ENCODE peak calls at places on chromosomes 2 and 18, in eight cellular contexts. A is GM12865, G is colonic mucosa, S is OCI-LY7, T is prostate gland, P is lung, I is AG10803, C is esophagus squamous epithelium. Z is an unnamed sample.

GRCh38 chr18:79598885-79599175 is 80.8 kb upstream of the CTDP1 start:
- DNase-seq in P (no peak), C (no peak), I (no peak), T (no peak), S (no peak), A (no peak), G (no peak), Z (no peak)

GRCh38 chr2:194327196-194327888 is 1329.7 kb upstream of the SLC39A10 start:
- DNase-seq in S (no peak), T (no peak), C (no peak), G (no peak), A (no peak), P (no peak), I (no peak), Z (no peak)

GRCh38 chr18:77063256-77063655 is 69.3 kb downstream of the MBP start:
- DNase-seq in I (no peak), G (peak; percentile 64), A (peak; percentile 92), P (no peak), C (no peak), S (peak; percentile 67), T (no peak), Z (peak; percentile 82)

GRCh38 chr2:224126001-224126400 is 86.9 kb upstream of the SERPINE2 start:
- DNase-seq in G (no peak), C (no peak), T (no peak), S (no peak), I (peak; percentile 55), A (no peak), P (no peak), Z (no peak)

GRCh38 chr2:170573660-170574059 is 141.5 kb upstream of the SP5 start:
- DNase-seq in S (no peak), A (no peak), G (no peak), T (no peak), I (no peak), P (no peak), C (no peak), Z (no peak)

GRCh38 chr2:10534514-10535250 is 86.6 kb upstream of the ODC1 start:
- DNase-seq in G (no peak), C (no peak), P (no peak), T (no peak), A (no peak), I (no peak), S (no peak), Z (no peak)

GRCh38 chr2:219228026-219228744 is 1.3 kb downstream of the ATG9A start:
- DNase-seq in C (no peak), A (no peak), S (no peak), P (no peak), I (no peak), T (no peak), G (no peak), Z (no peak)

GRCh38 chr2:75292826-75293225 is 93.5 kb upstream of the TACR1 start:
- DNase-seq in P (no peak), C (no peak), S (no peak), A (no peak), T (no peak), I (peak; percentile 43), G (no peak), Z (no peak)

GRCh38 chr18:54280206-54280550 is 10.9 kb downstream of the POLI start:
- DNase-seq in G (no peak), A (no peak), I (no peak), C (no peak), T (no peak), S (no peak), P (no peak), Z (no peak)

GRCh38 chr2:239549711-239550265 is 149.0 kb upstream of the HDAC4 start:
- DNase-seq in G (no peak), C (no peak), P (no peak), T (no peak), S (no peak), I (no peak), A (no peak), Z (no peak)

GRCh38 chr2:74482801-74483674 is at the start of the genes CCDC142 and TTC31:
- DNase-seq in I (peak; percentile 93), T (peak; percentile 96), A (peak; percentile 96), S (peak; percentile 95), G (peak; percentile 97), C (peak; percentile 86), P (peak; percentile 97), Z (peak; percentile 84)

GRCh38 chr2:54457326-54458023 is 1.3 kb downstream of the SPTBN1 start:
- DNase-seq in C (no peak), I (no peak), A (no peak), P (no peak), G (no peak), S (peak; percentile 43), T (no peak), Z (no peak)

GRCh38 chr2:96828436-96828835 is 12.4 kb downstream of the CNNM3 start:
- DNase-seq in I (no peak), P (no peak), C (no peak), A (no peak), S (no peak), T (no peak), G (no peak), Z (no peak)

GRCh38 chr2:207015901-207016300 is 76.6 kb downstream of the CPO start:
- DNase-seq in G (no peak), A (no peak), C (no peak), P (no peak), S (no peak), I (peak; percentile 18), T (no peak), Z (no peak)

GRCh38 chr2:215367647-215368492 is 56.0 kb downstream of the ATIC start:
- DNase-seq in S (no peak), A (no peak), C (no peak), T (no peak), P (no peak), I (peak; percentile 77), G (no peak), Z (no peak)

GRCh38 chr2:235521844-235522243 is 28.0 kb downstream of the AGAP1 start:
- DNase-seq in C (no peak), A (no peak), G (no peak), I (peak; percentile 53), S (no peak), P (no peak), T (no peak), Z (no peak)

GRCh38 chr2:134359367-134360081 is 105.7 kb downstream of the MGAT5 start:
- DNase-seq in I (no peak), S (no peak), G (peak; percentile 68), T (no peak), P (peak; percentile 58), A (no peak), C (no peak), Z (no peak)

GRCh38 chr2:203225423-203226039 is 13.3 kb upstream of the CYP20A1 start:
- DNase-seq in C (no peak), G (no peak), P (no peak), S (peak; percentile 45), I (peak; percentile 4), T (no peak), A (peak; percentile 42), Z (no peak)

GRCh38 chr2:239309398-239310245 is 91.2 kb downstream of the HDAC4 start:
- DNase-seq in T (no peak), I (no peak), P (no peak), A (no peak), S (no peak), C (no peak), G (no peak), Z (no peak)

GRCh38 chr2:128449226-128450061 is 130.8 kb upstream of the HS6ST1 start:
- DNase-seq in G (peak; percentile 15), I (no peak), S (no peak), C (no peak), A (no peak), T (no peak), P (peak; percentile 27), Z (no peak)

GRCh38 chr18:21741511-21742322 is 1.1 kb downstream of the MIB1 start:
- DNase-seq in G (peak; percentile 27), P (no peak), C (no peak), A (peak; percentile 45), T (peak; percentile 16), I (peak; percentile 21), S (peak; percentile 47), Z (no peak)

DNA sequence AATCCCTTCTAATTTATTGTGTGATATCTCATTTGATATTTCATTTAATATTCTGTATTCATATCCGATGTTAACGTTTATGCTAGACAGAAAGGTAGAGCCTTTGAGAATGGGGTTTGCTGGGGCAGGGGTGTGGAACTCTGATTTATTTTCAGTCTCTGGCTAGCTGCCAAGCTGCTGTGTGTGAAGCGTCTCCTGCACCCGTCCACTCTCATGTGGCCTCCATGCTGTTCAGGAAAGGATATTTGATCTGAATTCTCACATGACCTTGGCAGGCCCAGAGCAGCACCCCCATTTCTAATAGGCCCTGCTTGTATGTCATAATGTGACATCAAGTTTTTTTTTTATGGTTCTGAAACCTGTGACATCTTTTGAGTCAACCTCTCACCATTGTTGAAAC is 1.6 kb downstream of the IL1R1 start:
- DNase-seq in G (no peak), A (no peak), P (no peak), I (peak; percentile 24), S (no peak), T (peak; percentile 49), C (no peak), Z (no peak)
- H3K4me3 ChIP-seq in G (peak overlapping the region; percentile 63), A (no peak overlapping the region), P (peak overlapping the region; percentile 67), I (peak overlapping the region; percentile 92), S (no peak overlapping the region), T (peak overlapping the region; percentile 67), C (peak overlapping the region; percentile 87), Z (no peak overlapping the region)

GRCh38 chr2:197804758-197805597 is 585 bp downstream of the PLCL1 start:
- DNase-seq in S (peak; percentile 7), A (peak; percentile 24), T (no peak), G (peak; percentile 29), P (no peak), C (no peak), I (peak; percentile 20), Z (no peak)
- TF ChIP-seq CTCF in S (peak; percentile 19), A (peak; percentile 11), T (no peak), G (no peak), P (no peak), C (no peak), I (no peak), Z (peak; percentile 6)

GRCh38 chr2:227310756-227311110 is 14.3 kb upstream of the MFF start:
- DNase-seq in P (no peak), S (no peak), G (no peak), A (no peak), C (no peak), T (no peak), I (no peak), Z (no peak)

GRCh38 chr2:227312579-227312978 is 12.5 kb upstream of the MFF start:
- DNase-seq in T (no peak), I (no peak), C (no peak), P (no peak), S (no peak), G (no peak), A (no peak), Z (no peak)

GRCh38 chr2:227313310-227313709 is 11.7 kb upstream of the MFF start:
- DNase-seq in T (no peak), G (no peak), S (no peak), C (no peak), I (no peak), P (no peak), A (no peak), Z (no peak)

GRCh38 chr2:227311861-227312506 is 13.1 kb upstream of the MFF start:
- DNase-seq in C (no peak), A (no peak), P (no peak), T (no peak), S (no peak), I (no peak), G (no peak), Z (no peak)

GRCh38 chr2:227308784-227309183 is 16.3 kb upstream of the MFF start:
- DNase-seq in C (no peak), G (no peak), P (no peak), A (peak; percentile 61), I (peak; percentile 42), T (no peak), S (no peak), Z (no peak)
- H3K4me3 ChIP-seq in C (no peak overlapping the region), G (no peak overlapping the region), P (no peak overlapping the region), A (no peak overlapping the region), I (no peak overlapping the region), T (no peak overlapping the region), S (no peak overlapping the region), Z (no peak overlapping the region)

GRCh38 chr2:168687314-168687713 is 115.1 kb upstream of the NOSTRIN start:
- DNase-seq in G (no peak), P (no peak), S (peak; percentile 4), A (peak; percentile 23), I (peak; percentile 42), C (no peak), T (no peak), Z (no peak)
- TF ChIP-seq CTCF in G (no peak), P (peak; percentile 22), S (peak; percentile 50), A (no peak), I (peak; percentile 48), C (peak; percentile 12), T (peak; percentile 33), Z (peak; percentile 22)